ENCODE peak calls at places on chromosomes 5 and 9, in six cellular contexts. D, C, F, A, G and O are unnamed samples.
A peak's percentile ranks its signal among the peaks of the same experiment; 100 is the strongest.

GRCh38 chr9:92522983-92523970 is 12.5 kb downstream of the ECM2 start:
- DNase-seq in D (no peak), C (no peak), F (no peak), A (no peak), G (no peak), O (no peak)

GRCh38 chr5:96408276-96408777 is 24.7 kb downstream of the PCSK1 start:
- DNase-seq in D (no peak), C (no peak), F (no peak), A (no peak), G (no peak), O (no peak)

GRCh38 chr5:152978141-152978835 is 512.2 kb upstream of the GRIA1 start:
- DNase-seq in D (no peak), C (no peak), F (no peak), A (no peak), G (no peak), O (no peak)

GRCh38 chr5:103259705-103260355 is 1.3 kb downstream of the MACIR start:
- DNase-seq in D (no peak), C (no peak), F (peak; percentile 47), A (peak; percentile 21), G (no peak), O (peak; percentile 13)

GRCh38 chr5:65801332-65801731 is 79.3 kb downstream of the NLN start:
- DNase-seq in D (no peak), C (peak; percentile 11), F (no peak), A (no peak), G (no peak), O (no peak)

GRCh38 chr9:34647651-34648050 is 1.2 kb downstream of the GALT start:
- DNase-seq in D (no peak), C (no peak), F (no peak), A (no peak), G (no peak), O (no peak)

GRCh38 chr5:175728316-175728715 is 70.4 kb downstream of the HRH2 start:
- DNase-seq in D (no peak), C (no peak), F (no peak), A (no peak), G (no peak), O (no peak)

GRCh38 chr5:81786509-81786908 is 35.6 kb upstream of the SSBP2 start:
- DNase-seq in D (no peak), C (no peak), F (no peak), A (no peak), G (no peak), O (no peak)

GRCh38 chr9:5425006-5425628 is 12.6 kb downstream of the PLGRKT start:
- DNase-seq in D (no peak), C (no peak), F (no peak), A (no peak), G (peak; percentile 67), O (no peak)

GRCh38 chr5:157535042-157535865 is 40.3 kb downstream of the ADAM19 start:
- DNase-seq in D (no peak), C (no peak), F (no peak), A (no peak), G (no peak), O (no peak)

GRCh38 chr9:115850548-115851304 is 302.9 kb upstream of the PAPPA start:
- DNase-seq in D (no peak), C (no peak), F (no peak), A (no peak), G (no peak), O (no peak)

GRCh38 chr9:34648673-34649072 is 2.2 kb downstream of the GALT start:
- DNase-seq in D (no peak), C (no peak), F (no peak), A (no peak), G (no peak), O (no peak)

GRCh38 chr5:145941096-145941676 is 4.8 kb downstream of the SH3RF2 start:
- DNase-seq in D (no peak), C (no peak), F (no peak), A (no peak), G (no peak), O (no peak)

GRCh38 chr5:135834639-135835529 is at the start of gene SLC25A48:
- DNase-seq in D (peak; percentile 40), C (peak; percentile 71), F (no peak), A (peak; percentile 74), G (peak; percentile 62), O (peak; percentile 74)

GRCh38 chr5:149153751-149154610 is 12.7 kb downstream of the ABLIM3 start:
- DNase-seq in D (no peak), C (no peak), F (no peak), A (no peak), G (no peak), O (no peak)

GRCh38 chr5:113081881-113082546 is 105.4 kb downstream of the DCP2 start:
- DNase-seq in D (no peak), C (no peak), F (no peak), A (no peak), G (no peak), O (no peak)

GRCh38 chr9:127537792-127538191 is 74.3 kb upstream of the STXBP1 start:
- DNase-seq in D (no peak), C (no peak), F (no peak), A (no peak), G (no peak), O (peak; percentile 75)